ENCODE peak calls at places on chromosomes 2 and 18, in four cellular contexts. H is fibroblast of mammary gland, T is uterus, J is GM12865. M is an unnamed sample.

GRCh38 chr2:34825671-34826070 is 1226.6 kb upstream of the FAM98A start:
- DNase-seq in H (no peak), T (no peak), J (no peak), M (no peak)

GRCh38 chr2:23208339-23208738 is 176.6 kb upstream of the KLHL29 start:
- DNase-seq in H (no peak), T (no peak), J (no peak), M (no peak)

GRCh38 chr2:88837511-88838160 is 146.2 kb downstream of the RPIA start:
- DNase-seq in H (no peak), T (no peak), J (no peak), M (no peak)

GRCh38 chr18:78984941-78985784 is 5.5 kb downstream of the SALL3 start:
- DNase-seq in H (peak), T (no peak), J (peak), M (no peak)

GRCh38 chr18:54880706-54881105 is 52.4 kb downstream of the RAB27B start:
- DNase-seq in H (peak), T (no peak), J (no peak), M (no peak)

GRCh38 chr18:159037-159652 is 788 bp downstream of the USP14 start:
- DNase-seq in H (no peak), T (no peak), J (peak), M (no peak)

GRCh38 chr2:7191927-7192326 is 274.7 kb downstream of the RNF144A start:
- DNase-seq in H (peak), T (no peak), J (no peak), M (peak)

GRCh38 chr2:11784747-11785610 is 38.5 kb downstream of the LPIN1 start:
- DNase-seq in H (peak), T (peak), J (peak), M (peak)

GRCh38 chr2:20569464-20570223 is 81.3 kb downstream of the HS1BP3 start:
- DNase-seq in H (no peak), T (peak), J (no peak), M (no peak)

GRCh38 chr2:37583867-37584266 is 87.6 kb downstream of the CDC42EP3 start:
- DNase-seq in H (peak), T (no peak), J (no peak), M (no peak)

GRCh38 chr18:54162431-54162830 is 62.0 kb downstream of the MBD2 start:
- DNase-seq in H (peak), T (no peak), J (no peak), M (peak)

GRCh38 chr2:110854355-110855081 is 122.1 kb downstream of the ACOXL start:
- DNase-seq in H (peak), T (no peak), J (peak), M (no peak)

GRCh38 chr2:134160793-134161504 is 92.9 kb upstream of the MGAT5 start:
- DNase-seq in H (no peak), T (no peak), J (no peak), M (no peak)

GRCh38 chr2:229230215-229230614 is 40.9 kb downstream of the PID1 start:
- DNase-seq in H (no peak), T (no peak), J (no peak), M (no peak)

GRCh38 chr2:29920130-29920577 is 1.2 kb downstream of the ALK start:
- DNase-seq in H (peak), T (peak), J (peak), M (no peak)

GRCh38 chr18:45554070-45554767 is 61.1 kb upstream of the SLC14A2 start:
- DNase-seq in H (no peak), T (peak), J (no peak), M (no peak)

GRCh38 chr2:25259744-25260124 is 82.0 kb downstream of the DNMT3A start:
- DNase-seq in H (no peak), T (no peak), J (no peak), M (no peak)

GRCh38 chr2:101124684-101125366 is 26.4 kb downstream of the TBC1D8 start:
- DNase-seq in H (peak), T (peak), J (no peak), M (no peak)

GRCh38 chr2:54767921-54768320 is 44.5 kb downstream of the EML6 start:
- DNase-seq in H (peak), T (no peak), J (peak), M (peak)

GRCh38 chr2:240455719-240456606 is 20.5 kb downstream of the GPC1 start:
- DNase-seq in H (no peak), T (no peak), J (no peak), M (no peak)
- H3K4me3 ChIP-seq in H (no peak), T (peak), J (no peak), M (no peak)

DNA sequence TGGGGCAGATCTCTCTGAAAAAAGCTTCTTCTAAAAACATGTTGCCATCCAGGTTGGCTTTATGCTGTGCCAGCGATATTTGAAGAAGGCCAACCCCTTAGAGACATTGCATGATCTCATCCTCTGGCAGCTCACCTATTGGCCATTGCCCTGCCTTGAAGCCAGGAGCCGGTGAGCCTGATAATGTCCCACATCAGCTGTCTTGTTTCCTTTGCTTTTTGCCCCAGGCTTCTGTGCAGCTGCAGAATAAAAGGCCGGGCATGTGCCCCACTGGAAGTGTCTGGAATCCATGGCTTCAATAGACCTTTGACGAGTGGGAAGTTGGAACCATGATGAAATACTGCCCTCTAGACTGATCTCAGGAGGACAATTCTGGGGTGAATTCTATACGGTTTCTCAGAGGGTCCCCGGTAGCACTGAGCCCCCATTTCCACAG is 523.5 kb upstream of the ZEB2 start:
- DNase-seq in H (no peak), T (no peak), J (no peak), M (no peak)
- TF ChIP-seq CTCF in H (no peak), T (no peak), J (no peak), M (no peak)

DNA sequence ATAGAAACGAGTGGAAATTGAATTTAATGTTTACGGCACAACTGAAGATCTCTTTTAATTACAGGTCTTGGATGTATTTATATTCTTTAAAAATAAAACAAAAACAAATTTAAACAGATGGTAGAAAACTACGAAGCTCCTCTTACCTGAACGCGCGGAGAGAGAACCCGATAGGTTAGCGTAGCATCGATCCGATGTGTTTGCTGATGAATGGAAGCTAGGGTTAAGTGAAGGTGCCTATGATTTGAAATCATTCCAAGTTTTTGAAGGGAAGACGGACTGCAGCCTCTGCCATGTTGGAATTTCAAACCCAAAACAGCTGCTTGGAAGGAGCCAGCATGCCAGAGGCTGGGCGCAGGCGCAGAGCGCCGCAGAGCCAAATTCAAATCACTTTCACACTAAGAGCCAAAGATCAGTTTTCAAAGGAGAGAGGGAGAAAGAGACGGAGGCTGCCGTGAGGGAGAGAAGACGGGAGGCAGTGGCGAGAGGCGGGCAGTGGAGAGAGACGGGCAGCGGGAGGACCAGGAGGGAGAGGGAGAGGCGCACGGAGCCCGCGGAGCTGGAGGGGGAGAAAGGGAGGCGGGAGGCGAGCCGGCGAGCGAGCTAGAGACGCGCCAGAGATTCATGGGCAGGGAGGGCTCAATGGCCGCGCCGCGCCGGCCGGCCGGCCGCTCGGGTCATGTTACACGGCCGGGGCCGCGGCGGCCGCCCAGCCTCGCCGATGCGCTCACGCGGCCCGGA is at the start of gene FIGN:
- DNase-seq in H (peak), T (peak), J (no peak), M (peak)
- H3K4me3 ChIP-seq in H (peak), T (peak), J (no peak), M (peak)

DNA sequence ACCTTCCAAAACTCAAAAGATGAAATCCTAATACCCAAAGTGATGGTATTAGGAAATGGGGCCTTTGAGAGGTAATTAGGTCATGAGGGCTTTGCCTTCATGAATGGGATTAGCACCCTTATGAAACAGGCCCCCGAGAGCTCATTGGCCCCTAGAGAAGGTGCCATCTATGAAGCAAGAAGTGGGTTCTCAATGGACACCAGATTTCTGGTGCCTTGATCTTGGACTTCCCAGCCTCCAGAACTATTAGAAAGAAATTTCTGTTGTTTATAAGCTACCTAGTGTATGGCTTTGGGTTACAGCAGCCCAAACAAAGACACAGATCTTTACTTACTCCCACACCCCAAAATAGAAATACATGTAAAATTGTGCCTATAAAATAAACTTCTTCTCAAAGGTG is 45.4 kb downstream of the SOCS6 start:
- DNase-seq in H (no peak), T (no peak), J (no peak), M (no peak)
- TF ChIP-seq CTCF in H (no peak), T (no peak), J (no peak), M (no peak)

GRCh38 chr2:15562354-15563031 is 1.4 kb upstream of the NBAS start:
- DNase-seq in H (no peak), T (no peak), J (no peak), M (no peak)
- H3K4me3 ChIP-seq in H (no peak), T (peak), J (no peak), M (no peak)

DNA sequence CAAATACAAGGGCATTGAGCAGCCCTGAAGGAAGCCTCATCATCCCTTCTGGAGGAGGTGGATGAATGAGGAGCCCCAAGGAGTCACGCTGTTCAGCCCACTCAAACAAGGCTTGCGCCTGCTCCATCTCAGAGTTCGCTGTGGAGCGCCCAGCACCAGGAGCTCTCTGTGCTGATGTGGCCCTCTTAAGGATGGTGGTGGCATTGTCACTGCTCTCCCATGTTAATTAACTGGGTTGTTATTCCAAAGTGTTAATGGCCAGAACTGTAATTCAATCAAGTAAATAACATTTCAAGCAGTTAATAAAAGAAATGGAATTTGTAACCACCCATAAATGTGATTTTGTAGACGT is 726.0 kb upstream of the RAB6C start:
- DNase-seq in H (no peak), T (no peak), J (peak), M (no peak)
- TF ChIP-seq CTCF in H (no peak), T (no peak), J (peak), M (peak)

GRCh38 chr2:73982140-73982617 is 2.5 kb upstream of the TET3 start:
- DNase-seq in H (peak), T (no peak), J (no peak), M (no peak)
- H3K4me3 ChIP-seq in H (peak), T (no peak), J (no peak), M (no peak)

GRCh38 chr18:66916834-66917233 is 312.9 kb upstream of the CDH19 start:
- DNase-seq in H (no peak), T (no peak), J (no peak), M (no peak)
- TF ChIP-seq CTCF in H (no peak), T (no peak), J (no peak), M (no peak)